ENCODE peak calls at places on chromosome 4, in five cellular contexts. T is endothelial cell, W is HCT116, Q is GM13977, Z is fibroblast of lung. H is an unnamed sample.

GRCh38 chr4:185870437-185870836 is 58.4 kb upstream of the SORBS2 start:
- DNase-seq in Z (no peak), W (no peak), Q (no peak), T (no peak), H (no peak)

GRCh38 chr4:151690164-151690856 is 70.5 kb downstream of the GATB start:
- DNase-seq in W (no peak), Q (no peak), Z (peak; percentile 52), T (no peak), H (no peak)

GRCh38 chr4:149223659-149224058 is 592.0 kb downstream of the IQCM start:
- DNase-seq in W (no peak), T (no peak), Z (no peak), Q (no peak), H (peak; percentile 32)

GRCh38 chr4:108130955-108131354 is 37.8 kb downstream of the LEF1 start:
- DNase-seq in Z (no peak), Q (no peak), T (no peak), W (no peak), H (no peak)

GRCh38 chr4:98293089-98293887 is 32.1 kb downstream of the RAP1GDS1 start:
- DNase-seq in T (no peak), W (no peak), Q (no peak), Z (no peak), H (no peak)

GRCh38 chr4:37812713-37813112 is 13.8 kb upstream of the PGM2 start:
- DNase-seq in Q (no peak), W (no peak), T (no peak), Z (peak; percentile 70), H (peak; percentile 79)

GRCh38 chr4:15018389-15018788 is 16.1 kb downstream of the CPEB2 start:
- DNase-seq in W (no peak), Z (no peak), T (no peak), Q (no peak), H (no peak)

GRCh38 chr4:88195666-88196365 is 37.4 kb upstream of the ABCG2 start:
- DNase-seq in Z (no peak), T (no peak), Q (no peak), W (no peak), H (no peak)

GRCh38 chr4:37632836-37633235 is 53.3 kb downstream of the RELL1 start:
- DNase-seq in Q (no peak), W (no peak), T (no peak), Z (no peak), H (no peak)

GRCh38 chr4:90799895-90800294 is 672.7 kb downstream of the CCSER1 start:
- DNase-seq in W (no peak), T (no peak), Z (no peak), Q (no peak), H (peak; percentile 4)
- TF ChIP-seq CTCF in W (peak; percentile 18), T (no peak), Z (no peak), Q (peak; percentile 34), H (no peak)

GRCh38 chr4:17762705-17763104 is 18.7 kb downstream of the FAM184B start:
- DNase-seq in W (no peak), T (no peak), Z (peak; percentile 44), Q (no peak), H (peak; percentile 65)
- TF ChIP-seq CTCF in W (peak; percentile 7), T (no peak), Z (peak; percentile 35), Q (peak; percentile 30), H (peak; percentile 30)

DNA sequence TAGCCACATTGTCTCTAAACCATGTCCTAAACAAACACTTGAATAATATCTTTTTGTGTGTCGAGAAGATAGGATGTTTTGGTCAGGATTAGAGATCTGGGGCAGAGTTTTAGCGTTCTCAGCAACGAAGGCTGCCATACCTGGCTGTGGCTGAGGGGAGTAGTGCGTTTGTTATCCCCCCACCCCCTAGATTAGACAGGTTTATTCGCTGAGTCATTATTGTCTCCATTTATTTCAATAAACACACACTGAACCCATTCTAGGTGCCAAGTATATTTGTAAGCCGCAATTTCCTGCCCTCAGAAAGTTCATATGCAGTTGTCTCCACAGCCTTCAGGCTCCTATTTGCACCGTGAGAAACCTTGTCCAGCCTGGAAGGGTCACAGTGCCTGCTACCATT is 1684.8 kb upstream of the TENM3 start:
- DNase-seq in Q (no peak), T (no peak), W (no peak), Z (no peak), H (no peak)
- TF ChIP-seq CTCF in Q (no peak), T (no peak), W (no peak), Z (no peak), H (no peak)

DNA sequence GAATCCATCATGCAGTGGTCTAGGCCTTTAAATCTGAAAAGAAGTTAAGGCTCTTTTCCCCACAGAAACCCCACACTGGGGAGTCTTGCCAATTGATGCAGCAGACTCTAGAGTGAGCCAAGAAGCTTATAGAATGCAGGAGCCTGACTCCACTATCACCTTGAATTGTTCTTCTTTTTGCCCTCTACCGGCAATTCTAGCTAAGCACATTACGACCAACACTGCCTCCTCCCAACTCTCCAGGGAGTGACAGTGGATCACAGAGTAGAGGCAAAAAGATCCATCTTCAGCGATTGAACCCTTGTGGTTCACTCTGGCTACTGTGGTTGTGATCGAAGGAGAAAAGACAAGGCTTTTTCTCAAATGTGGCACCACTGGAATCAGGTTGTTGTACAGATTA is 331.5 kb downstream of the NKX6-1 start:
- DNase-seq in W (no peak), Z (no peak), T (peak; percentile 14), Q (no peak), H (no peak)
- TF ChIP-seq CTCF in W (peak; percentile 16), Z (no peak), T (no peak), Q (no peak), H (no peak)

H was measured in MCF 10A.